ENCODE peak calls at places on chromosomes 11 and 22, in four cellular contexts. G is psoas muscle, M is neuronal stem cell, C is NB4. Z is an unnamed sample.

GRCh38 chr11:69352715-69353325 is 58.9 kb downstream of the MYEOV start:
- DNase-seq in M (no peak), C (peak), G (no peak), Z (no peak)

GRCh38 chr22:23675502-23676415 is 15.1 kb upstream of the RGL4 start:
- DNase-seq in G (no peak), M (no peak), C (no peak), Z (no peak)

GRCh38 chr11:102473543-102473942 is 21.0 kb upstream of the TMEM123 start:
- DNase-seq in M (no peak), G (no peak), C (no peak), Z (no peak)

GRCh38 chr22:19352766-19353165 is 61.2 kb upstream of the CLTCL1 start:
- DNase-seq in C (no peak), M (no peak), G (no peak), Z (no peak)

GRCh38 chr11:22304337-22304961 is 33.7 kb upstream of the SLC17A6 start:
- DNase-seq in G (no peak), M (no peak), C (peak), Z (no peak)

GRCh38 chr11:101448881-101449442 is 134.8 kb downstream of the TRPC6 start:
- DNase-seq in C (no peak), M (no peak), G (no peak), Z (no peak)

GRCh38 chr11:86174101-86175046 is 70.2 kb upstream of the EED start:
- DNase-seq in M (no peak), G (peak), C (no peak), Z (peak)

GRCh38 chr22:37018815-37019308 is 385 bp downstream of the TST start:
- DNase-seq in G (peak), C (peak), M (peak), Z (peak)

GRCh38 chr11:116732740-116733385 is 39.9 kb downstream of the BUD13 start:
- DNase-seq in M (peak), C (peak), G (peak), Z (peak)

GRCh38 chr22:26612652-26613051 is 5.2 kb downstream of the CRYBB1 start:
- DNase-seq in C (no peak), G (no peak), M (no peak), Z (no peak)

GRCh38 chr11:60363542-60364525 is 14.5 kb upstream of the MS4A7 start:
- DNase-seq in C (peak), G (no peak), M (peak), Z (peak)

GRCh38 chr11:65652511-65653228 is 10.0 kb downstream of the RELA start:
- DNase-seq in C (peak), M (peak), G (peak), Z (peak)

GRCh38 chr22:19398206-19398605 is 33.3 kb downstream of the HIRA start:
- DNase-seq in G (no peak), C (no peak), M (no peak), Z (no peak)

DNA sequence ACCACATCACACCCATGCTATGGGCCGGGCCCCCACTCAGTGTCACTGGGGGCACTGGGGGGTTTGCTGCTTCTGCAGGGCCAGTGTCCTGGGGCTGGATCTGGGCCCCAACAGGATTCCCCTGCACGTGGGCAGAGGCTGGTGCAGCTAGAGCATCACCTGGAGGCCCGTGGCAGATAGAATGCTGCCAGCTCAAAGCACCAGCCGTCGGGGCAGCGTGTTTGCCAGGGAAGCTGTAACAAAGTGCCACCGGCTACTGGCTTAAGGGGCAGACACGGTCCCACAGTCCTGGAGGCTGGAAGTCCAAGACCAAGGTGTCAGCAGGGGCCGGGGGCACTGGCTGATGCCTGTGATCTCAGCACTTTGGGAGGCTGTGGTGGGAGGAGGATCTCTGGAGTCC is 7.1 kb downstream of the TCIRG1 start:
- DNase-seq in M (no peak), G (no peak), C (peak), Z (no peak)
- H3K4me3 ChIP-seq in M (no peak), G (no peak), C (no peak), Z (no peak)

GRCh38 chr11:46360878-46361277 is 13.6 kb downstream of the DGKZ start:
- DNase-seq in C (peak), M (no peak), G (no peak), Z (no peak)
- H3K4me3 ChIP-seq in C (peak), M (no peak), G (peak), Z (no peak)

GRCh38 chr22:46754826-46755225 is 7.6 kb upstream of the TBC1D22A start:
- DNase-seq in M (no peak), C (no peak), G (no peak), Z (no peak)
- H3K4me3 ChIP-seq in M (no peak), C (no peak), G (no peak), Z (no peak)

DNA sequence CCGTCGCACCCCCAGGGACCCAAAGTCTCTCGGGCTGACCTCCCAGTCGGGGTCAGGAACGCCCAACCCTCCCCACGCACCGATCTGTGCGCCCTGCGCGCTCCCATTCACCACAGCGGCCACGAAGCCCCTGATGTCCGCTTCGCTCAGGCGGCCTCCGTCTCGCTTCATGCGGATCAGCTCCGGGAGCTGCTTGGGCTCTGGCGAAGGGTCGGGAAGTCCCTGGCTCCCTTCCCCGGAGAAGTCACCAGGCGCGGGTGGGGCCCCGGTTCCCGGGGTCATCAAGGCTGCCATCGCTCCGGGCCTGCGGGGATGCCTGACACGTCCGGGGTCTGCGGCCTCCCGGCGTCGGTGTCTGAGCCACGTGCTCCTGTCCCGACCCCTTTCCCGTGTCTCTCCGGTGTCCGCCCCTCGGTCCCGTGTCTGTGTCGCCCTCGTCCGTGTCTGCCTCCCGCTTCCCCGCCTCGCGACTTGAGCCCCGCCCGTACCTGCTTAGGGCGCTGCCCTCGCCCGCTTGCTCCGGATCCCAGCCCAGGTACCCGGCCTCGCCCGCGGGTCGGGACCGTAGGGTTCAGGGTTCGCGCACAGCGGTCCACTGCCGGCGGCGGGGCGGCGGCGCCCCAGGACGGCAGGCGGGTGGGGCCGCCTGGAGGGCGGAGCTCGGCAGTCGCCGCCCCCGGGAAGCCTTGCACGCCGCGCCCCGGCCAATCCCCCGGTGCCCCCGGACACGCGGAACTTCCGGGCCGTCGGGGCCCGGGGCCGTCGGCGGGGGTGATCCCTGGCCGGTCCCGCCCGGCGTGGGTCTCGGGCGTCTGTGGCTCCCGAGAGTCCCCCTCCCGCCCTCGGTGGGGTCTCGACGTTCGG is at the start of gene TYMP:
- DNase-seq in M (no peak), G (peak), C (no peak), Z (peak)
- H3K4me3 ChIP-seq in M (no peak), G (peak), C (peak), Z (peak)

DNA sequence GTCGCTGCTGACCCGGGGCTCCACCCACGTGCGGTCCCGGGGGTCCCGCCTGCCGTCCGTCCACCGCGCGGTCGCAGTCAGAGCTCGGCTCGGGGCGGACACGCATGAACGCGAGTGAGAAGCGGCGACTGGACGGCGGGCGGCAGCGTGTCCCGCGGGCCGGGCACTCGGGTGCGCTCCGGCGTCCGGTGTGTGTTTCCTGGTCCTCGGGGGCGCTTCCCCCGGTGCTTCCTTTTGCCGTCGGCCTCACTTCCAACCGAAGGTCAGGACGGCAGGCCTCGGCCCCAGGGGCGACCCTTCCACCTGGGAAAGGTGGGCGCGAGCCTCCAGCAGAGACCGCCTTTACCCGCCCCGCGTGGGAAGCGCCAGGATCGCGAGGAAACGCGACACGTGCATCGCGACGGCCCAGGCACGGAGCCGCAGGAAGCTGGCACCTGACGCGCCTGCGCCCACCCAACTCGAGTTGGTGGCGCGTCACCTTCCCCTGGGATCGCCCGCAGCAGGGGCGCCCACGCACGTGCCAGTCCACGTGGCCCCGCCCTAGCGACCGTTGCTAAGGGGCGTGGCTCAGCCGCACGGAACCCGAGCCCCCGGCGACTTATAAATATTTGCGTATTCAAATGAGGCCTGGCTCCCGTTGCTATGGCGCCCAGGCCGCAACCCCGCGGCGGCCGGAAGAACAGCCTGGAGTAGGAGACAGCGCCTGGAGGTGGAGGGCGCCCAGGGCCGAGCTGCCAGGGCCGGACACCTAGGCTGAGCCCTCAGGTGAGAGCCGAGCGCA is at the start of gene LRRC56:
- DNase-seq in C (peak), G (peak), M (peak), Z (peak)
- H3K4me3 ChIP-seq in C (peak), G (peak), M (peak), Z (peak)

GRCh38 chr22:30538280-30538679 is 8.3 kb downstream of the SEC14L6 start:
- DNase-seq in C (no peak), M (no peak), G (no peak), Z (no peak)

GRCh38 chr22:30546616-30547015 is at the start of gene SEC14L6:
- DNase-seq in C (no peak), M (no peak), G (no peak), Z (no peak)

GRCh38 chr22:30542811-30543188 is 3.7 kb downstream of the SEC14L6 start:
- DNase-seq in M (no peak), G (no peak), C (no peak), Z (no peak)

GRCh38 chr22:30539368-30539767 is 7.2 kb downstream of the SEC14L6 start:
- DNase-seq in C (no peak), M (no peak), G (no peak), Z (no peak)

DNA sequence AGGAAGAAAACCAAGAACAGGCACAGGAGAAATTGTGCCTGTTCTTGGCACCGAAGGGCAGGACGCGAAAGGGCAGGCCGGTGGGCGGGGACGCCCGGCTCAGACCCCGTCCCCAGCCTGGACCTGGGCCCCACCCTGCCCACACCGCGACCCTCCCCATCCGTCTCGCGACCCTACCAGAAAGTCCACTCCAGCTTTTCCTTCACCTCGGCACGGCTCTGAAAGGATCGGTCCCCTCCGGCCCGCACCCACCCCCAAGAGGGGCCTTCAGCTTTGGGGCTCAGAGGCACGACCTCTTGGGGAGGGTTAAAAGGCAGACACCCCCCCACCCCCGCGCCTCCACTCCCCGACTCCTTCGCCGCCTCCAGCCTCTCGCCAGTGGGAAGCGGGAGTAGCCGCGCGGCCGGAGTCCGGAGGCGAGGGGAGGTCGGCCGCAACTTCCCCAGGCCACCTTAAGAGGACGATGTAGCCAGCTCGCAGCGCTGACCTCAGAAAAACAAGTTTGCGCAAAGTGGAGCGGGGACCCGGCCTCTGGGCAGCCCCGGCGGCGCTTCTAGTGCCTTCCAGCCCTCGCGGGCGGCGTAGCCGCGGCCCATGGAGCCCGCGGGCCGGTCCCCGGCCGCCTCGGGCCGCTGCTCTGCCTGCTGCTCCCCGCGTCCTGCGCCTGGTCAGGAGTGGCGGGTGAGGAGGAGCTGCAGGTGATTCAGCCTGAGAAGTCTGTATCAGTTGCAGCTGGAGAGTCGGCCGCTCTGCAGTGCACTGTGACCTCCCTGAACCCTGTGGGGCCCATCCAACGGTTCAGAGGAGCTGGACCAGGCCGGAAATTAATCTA is 4.3 kb downstream of the SEC14L6 start:
- DNase-seq in M (peak), C (no peak), G (no peak), Z (no peak)
- H3K4me3 ChIP-seq in M (peak), C (no peak), G (peak), Z (peak)

Z was measured in uterus.